ENCODE peak calls at places on chromosome 16, in eight cellular contexts. K is psoas muscle, F is GM06990, U is activated B cell treated with CpG ODN at 0.5 μM for 24 hours, M is kidney, I is WTC11, O is sigmoid colon, T is gastrocnemius medialis. E is an unnamed sample.
A peak's percentile ranks its signal among the peaks of the same experiment; 100 is the strongest.

GRCh38 chr16:3482659-3483241 is 12.5 kb downstream of the C16orf90 start:
- DNase-seq in K (no peak), I (no peak), O (no peak), T (no peak), F (no peak), M (peak; percentile 43), U (no peak), E (no peak)

GRCh38 chr16:1923299-1924034 is 5.3 kb upstream of the HS3ST6 start:
- DNase-seq in T (no peak), F (no peak), U (no peak), I (peak; percentile 66), K (no peak), M (no peak), O (no peak), E (no peak)

GRCh38 chr16:56938664-56939513 is 6.9 kb downstream of the HERPUD1 start:
- DNase-seq in O (peak; percentile 34), T (no peak), I (no peak), K (no peak), U (no peak), M (no peak), F (no peak), E (no peak)

GRCh38 chr16:53043462-53043861 is 9.2 kb downstream of the CHD9NB start:
- DNase-seq in M (no peak), U (no peak), F (no peak), T (no peak), O (no peak), I (no peak), K (no peak), E (no peak)

GRCh38 chr16:66028505-66029216 is 337.8 kb upstream of the CDH5 start:
- DNase-seq in I (no peak), F (no peak), M (no peak), T (peak; percentile 50), U (no peak), O (no peak), K (no peak), E (no peak)

GRCh38 chr16:22948058-22948602 is 134.2 kb downstream of the HS3ST2 start:
- DNase-seq in M (peak; percentile 64), T (no peak), K (no peak), O (no peak), I (peak; percentile 36), F (no peak), U (no peak), E (no peak)

GRCh38 chr16:85475691-85476300 is 137.3 kb upstream of the GSE1 start:
- DNase-seq in F (no peak), O (no peak), K (no peak), T (no peak), U (no peak), M (no peak), I (no peak), E (no peak)

GRCh38 chr16:18003033-18003432 is 333.5 kb downstream of the NPIPA8 start:
- DNase-seq in T (no peak), U (no peak), F (no peak), I (no peak), M (no peak), K (no peak), O (no peak), E (no peak)

GRCh38 chr16:15618392-15618791 is 24.6 kb downstream of the MARF1 start:
- DNase-seq in I (no peak), O (no peak), M (no peak), U (no peak), K (no peak), T (no peak), F (no peak), E (no peak)

GRCh38 chr16:81627024-81627423 is 152.1 kb upstream of the PLCG2 start:
- DNase-seq in F (no peak), I (no peak), O (no peak), U (no peak), T (no peak), K (no peak), M (no peak), E (no peak)

GRCh38 chr16:74726736-74727135 is 26.1 kb upstream of the MLKL start:
- DNase-seq in O (no peak), U (no peak), I (peak; percentile 80), T (no peak), M (no peak), F (no peak), K (peak; percentile 7), E (no peak)

GRCh38 chr16:67542464-67542863 is 13.8 kb downstream of the RIPOR1 start:
- DNase-seq in F (no peak), U (peak; percentile 57), T (no peak), I (peak; percentile 47), O (peak; percentile 76), K (peak; percentile 64), M (no peak), E (no peak)

GRCh38 chr16:6193718-6194117 is 1096.1 kb upstream of the EEF2KMT start:
- DNase-seq in T (no peak), M (no peak), O (no peak), I (no peak), F (no peak), U (no peak), K (no peak), E (no peak)

GRCh38 chr16:83117810-83118209 is 491.0 kb downstream of the CDH13 start:
- DNase-seq in F (no peak), T (no peak), O (no peak), U (no peak), M (no peak), K (no peak), I (no peak), E (no peak)

GRCh38 chr16:27918755-27919154 is 144.8 kb downstream of the GSG1L start:
- DNase-seq in I (no peak), U (no peak), F (no peak), M (no peak), T (no peak), K (no peak), O (no peak), E (no peak)

GRCh38 chr16:27921134-27921533 is 142.4 kb downstream of the GSG1L start:
- DNase-seq in M (no peak), U (no peak), O (no peak), K (no peak), I (no peak), F (no peak), T (no peak), E (no peak)

GRCh38 chr16:27922433-27922832 is 141.1 kb downstream of the GSG1L start:
- DNase-seq in K (no peak), M (no peak), F (no peak), O (no peak), I (peak; percentile 28), T (no peak), U (no peak), E (no peak)

GRCh38 chr16:27917953-27918352 is 145.6 kb downstream of the GSG1L start:
- DNase-seq in T (no peak), K (no peak), U (no peak), O (no peak), F (no peak), I (no peak), M (no peak), E (no peak)

DNA sequence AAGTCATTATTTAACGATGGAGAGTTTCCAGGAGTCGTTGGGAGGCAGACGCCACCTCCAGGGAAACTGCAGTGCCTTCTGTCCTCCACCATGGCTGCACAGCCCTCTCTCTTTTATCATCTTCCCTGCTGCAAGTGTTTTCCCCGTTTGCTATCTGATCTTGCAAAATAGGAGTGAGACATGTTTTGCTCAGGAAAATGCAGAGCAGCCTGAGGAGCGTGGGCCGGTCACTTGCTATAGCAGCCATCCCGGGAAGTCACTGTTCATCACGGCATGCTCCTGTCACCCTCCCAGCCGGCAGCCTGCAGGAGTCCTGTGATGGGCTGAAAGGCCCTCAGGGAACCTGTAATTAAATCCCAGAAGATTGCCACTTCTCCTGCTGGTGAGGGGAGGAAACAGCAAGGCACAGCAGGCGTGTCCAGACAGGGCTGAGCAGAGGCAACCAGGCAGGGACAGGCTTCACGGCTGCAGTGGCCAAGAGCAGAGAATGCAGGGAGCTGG is 143.1 kb downstream of the GSG1L start:
- DNase-seq in M (no peak), I (peak; percentile 67), K (no peak), U (no peak), T (no peak), F (no peak), O (no peak), E (no peak)
- TF ChIP-seq CTCF in M (no peak), I (peak; percentile 29), K (no peak), U (no peak), T (no peak), F (no peak), O (no peak), E (no peak)

GRCh38 chr16:55155815-55156214 is 168.2 kb upstream of the IRX6 start:
- DNase-seq in T (no peak), F (no peak), K (no peak), I (peak; percentile 44), U (no peak), O (no peak), M (no peak), E (no peak)
- TF ChIP-seq CTCF in T (no peak), F (no peak), K (no peak), I (no peak), U (no peak), O (no peak), M (no peak), E (no peak)

GRCh38 chr16:29784901-29785500 is 5.5 kb upstream of the KIF22 start:
- DNase-seq in K (peak; percentile 88), M (peak; percentile 94), O (peak; percentile 84), U (peak; percentile 65), F (peak; percentile 81), T (peak; percentile 57), I (peak; percentile 94), E (peak; percentile 55)
- TF ChIP-seq CTCF in K (peak; percentile 85), M (peak; percentile 71), O (peak; percentile 25), U (peak; percentile 47), F (peak; percentile 94), T (peak; percentile 81), I (peak; percentile 69), E (peak; percentile 79)

GRCh38 chr16:4593069-4593468 is 21.6 kb downstream of the UBALD1 start:
- DNase-seq in O (no peak), K (no peak), F (no peak), M (peak; percentile 69), I (peak; percentile 58), U (no peak), T (no peak), E (no peak)
- TF ChIP-seq CTCF in O (no peak), K (no peak), F (no peak), M (no peak), I (no peak), U (no peak), T (no peak), E (no peak)

DNA sequence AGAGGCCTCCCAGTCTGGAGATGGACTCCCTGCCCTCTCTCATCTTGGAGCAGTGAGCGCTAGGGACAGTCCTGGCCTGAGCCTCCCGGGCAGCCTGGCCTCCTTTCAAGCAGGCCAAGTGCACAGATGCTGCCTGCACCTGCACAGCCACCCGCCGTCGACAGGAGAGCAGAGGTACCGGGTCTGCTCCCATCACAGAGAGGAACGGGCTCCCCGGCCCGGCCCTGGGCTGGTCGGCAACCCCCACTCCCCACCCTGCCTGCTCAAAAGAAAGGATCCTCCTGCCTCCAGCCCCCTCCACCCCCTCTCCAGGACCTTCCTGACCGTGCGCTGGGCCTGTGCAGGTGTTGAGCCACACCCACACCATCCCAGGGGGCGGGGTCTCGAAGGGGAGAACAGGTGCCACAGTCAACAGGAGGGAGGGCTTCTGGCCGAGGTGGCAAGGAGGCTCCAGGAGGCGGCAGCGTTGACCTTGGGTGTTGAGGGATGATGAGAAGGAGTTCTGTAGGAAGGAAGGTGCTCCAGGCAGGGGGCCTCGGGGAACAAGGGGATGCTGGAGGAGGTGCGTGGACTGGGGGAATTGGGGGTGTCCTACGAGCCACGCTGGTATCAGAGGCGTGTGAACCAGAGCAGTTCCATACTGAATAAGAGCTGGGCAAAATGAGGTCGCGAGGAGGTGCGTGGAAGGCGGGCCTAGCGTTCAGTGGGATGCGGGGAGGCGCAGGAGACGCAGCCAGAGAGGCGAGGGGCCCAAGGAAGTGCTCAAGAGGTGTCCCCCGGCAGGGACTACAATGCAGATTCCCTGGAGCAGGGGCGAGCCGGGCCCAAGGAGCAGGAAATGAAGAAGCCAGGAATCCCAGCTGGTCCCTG is 967 bp upstream of the CDH15 start:
- DNase-seq in M (peak; percentile 86), K (peak; percentile 63), T (no peak), F (peak; percentile 41), I (peak; percentile 92), O (no peak), U (no peak), E (peak; percentile 64)
- TF ChIP-seq CTCF in M (no peak), K (no peak), T (no peak), F (no peak), I (no peak), O (no peak), U (no peak), E (no peak)